ENCODE peak calls at places on chromosome 13, in nine cellular contexts. F is AG04449, U is left ventricle myocardium inferior, S is psoas muscle, J is neural progenitor cell, N is tibial nerve, Y is kidney epithelial cell, C is fibroblast of pulmonary artery, M is stomach. B is an unnamed sample.

GRCh38 chr13:43132911-43133310 is 109.5 kb downstream of the DNAJC15 start:
- DNase-seq in F (no peak), U (no peak), S (no peak), J (peak), N (no peak), Y (no peak), C (no peak), M (no peak), B (no peak)

GRCh38 chr13:84896128-84896527 is 903.1 kb downstream of the SLITRK6 start:
- DNase-seq in F (peak), U (no peak), S (no peak), J (peak), N (no peak), Y (peak), C (peak), M (no peak), B (peak)

GRCh38 chr13:23673354-23673753 is 103.1 kb downstream of the TNFRSF19 start:
- DNase-seq in F (peak), U (no peak), S (no peak), J (no peak), N (no peak), Y (peak), C (peak), M (no peak), B (no peak)

GRCh38 chr13:51068501-51068900 is 42.6 kb downstream of the C13orf42 start:
- DNase-seq in F (no peak), U (no peak), S (no peak), J (no peak), N (no peak), Y (no peak), C (no peak), M (no peak), B (no peak)

GRCh38 chr13:41756198-41756885 is 204.6 kb downstream of the VWA8 start:
- DNase-seq in F (no peak), U (no peak), S (no peak), J (no peak), N (no peak), Y (no peak), C (no peak), M (no peak), B (no peak)

GRCh38 chr13:93140912-93141311 is 85.7 kb upstream of the GPC6 start:
- DNase-seq in F (no peak), U (no peak), S (no peak), J (no peak), N (no peak), Y (no peak), C (no peak), M (no peak), B (no peak)

GRCh38 chr13:99322297-99323103 is 15.3 kb upstream of the GPR183 start:
- DNase-seq in F (peak), U (no peak), S (no peak), J (no peak), N (no peak), Y (no peak), C (peak), M (no peak), B (no peak)

GRCh38 chr13:48504606-48505369 is 28.1 kb downstream of the RCBTB2 start:
- DNase-seq in F (no peak), U (no peak), S (no peak), J (no peak), N (no peak), Y (no peak), C (no peak), M (no peak), B (no peak)

GRCh38 chr13:35961461-35962220 is 169.5 kb downstream of the DCLK1 start:
- DNase-seq in F (no peak), U (no peak), S (no peak), J (no peak), N (no peak), Y (no peak), C (peak), M (no peak), B (no peak)

GRCh38 chr13:68050746-68051145 is 820.6 kb upstream of the PCDH9 start:
- DNase-seq in F (no peak), U (no peak), S (no peak), J (no peak), N (no peak), Y (no peak), C (no peak), M (no peak), B (no peak)

GRCh38 chr13:85586422-85586831 is 212.8 kb downstream of the SLITRK6 start:
- DNase-seq in F (no peak), U (no peak), S (no peak), J (no peak), N (no peak), Y (peak), C (peak), M (no peak), B (no peak)

GRCh38 chr13:98925949-98926348 is 51.9 kb downstream of the DOCK9 start:
- DNase-seq in F (no peak), U (no peak), S (no peak), J (no peak), N (no peak), Y (no peak), C (no peak), M (no peak), B (no peak)

GRCh38 chr13:85798999-85799646 is at the start of gene SLITRK6:
- DNase-seq in F (peak), U (no peak), S (no peak), J (peak), N (no peak), Y (peak), C (peak), M (no peak), B (no peak)

GRCh38 chr13:42071667-42072419 is 23.4 kb downstream of the DGKH start:
- DNase-seq in F (no peak), U (no peak), S (no peak), J (no peak), N (no peak), Y (no peak), C (peak), M (no peak), B (no peak)

GRCh38 chr13:89029062-89029461 is 1357.9 kb downstream of the SLITRK5 start:
- DNase-seq in F (no peak), U (no peak), S (no peak), J (no peak), N (no peak), Y (no peak), C (no peak), M (no peak), B (no peak)

GRCh38 chr13:32878172-32878571 is 138.1 kb upstream of the KL start:
- DNase-seq in F (no peak), U (no peak), S (no peak), J (no peak), N (no peak), Y (no peak), C (no peak), M (no peak), B (peak)

GRCh38 chr13:50626031-50626643 is 217.4 kb downstream of the DLEU7 start:
- DNase-seq in F (peak), U (no peak), S (no peak), J (no peak), N (no peak), Y (peak), C (peak), M (no peak), B (peak)

GRCh38 chr13:30126903-30127428 is 180.4 kb downstream of the KATNAL1 start:
- DNase-seq in F (no peak), U (no peak), S (no peak), J (no peak), N (no peak), Y (no peak), C (no peak), M (peak), B (no peak)

GRCh38 chr13:68347220-68347619 is 1117.1 kb upstream of the PCDH9 start:
- DNase-seq in F (no peak), U (no peak), S (no peak), J (no peak), N (no peak), Y (no peak), C (no peak), M (no peak), B (no peak)

GRCh38 chr13:27183561-27184147 is 12.0 kb upstream of the USP12 start:
- DNase-seq in F (no peak), U (no peak), S (no peak), J (no peak), N (no peak), Y (no peak), C (peak), M (no peak), B (peak)

GRCh38 chr13:84940801-84941200 is 858.4 kb downstream of the SLITRK6 start:
- DNase-seq in F (no peak), U (no peak), S (no peak), J (no peak), N (no peak), Y (no peak), C (no peak), M (no peak), B (no peak)

GRCh38 chr13:50187352-50188029 is 172.2 kb downstream of the KCNRG start:
- DNase-seq in F (no peak), U (no peak), S (no peak), J (no peak), N (no peak), Y (no peak), C (no peak), M (no peak), B (no peak)

GRCh38 chr13:47829684-47830083 is 171.4 kb downstream of the SUCLA2 start:
- DNase-seq in F (peak), U (no peak), S (no peak), J (no peak), N (no peak), Y (no peak), C (peak), M (no peak), B (no peak)

GRCh38 chr13:51814825-51815650 is 11.1 kb upstream of the DHRS12 start:
- DNase-seq in F (no peak), U (peak), S (peak), J (peak), N (peak), Y (no peak), C (peak), M (peak), B (no peak)

GRCh38 chr13:50026788-50027473 is 11.7 kb downstream of the KCNRG start:
- DNase-seq in F (no peak), U (no peak), S (no peak), J (no peak), N (no peak), Y (no peak), C (no peak), M (no peak), B (no peak)

DNA sequence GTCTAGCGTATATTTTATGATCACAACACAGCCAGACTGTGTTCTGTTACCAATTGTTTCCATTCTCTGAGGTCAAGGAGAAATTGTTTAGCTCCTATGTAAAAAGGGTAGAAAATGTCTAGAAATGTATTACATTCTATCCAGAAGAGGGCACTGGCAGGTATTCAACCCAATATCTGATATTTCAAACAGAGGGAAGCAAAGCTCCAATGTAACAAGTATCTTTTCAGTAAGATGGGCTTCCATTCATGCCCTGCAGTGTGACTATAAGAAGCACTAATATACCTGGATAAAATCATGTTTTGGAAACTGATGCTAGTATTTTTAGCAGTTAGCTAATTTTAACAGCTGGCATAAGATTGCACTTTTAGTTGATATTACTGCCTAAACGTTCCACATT is 312.7 kb downstream of the FGF14 start:
- DNase-seq in F (no peak), U (no peak), S (no peak), J (no peak), N (no peak), Y (no peak), C (no peak), M (no peak), B (no peak)
- TF ChIP-seq CTCF in F (no peak), U (peak), S (no peak), J (peak), N (no peak), Y (peak), C (no peak), M (no peak), B (peak)

GRCh38 chr13:111895896-111896821 is 170.8 kb upstream of the SOX1 start:
- DNase-seq in F (no peak), U (no peak), S (no peak), J (no peak), N (no peak), Y (no peak), C (no peak), M (no peak), B (no peak)

GRCh38 chr13:111893071-111893606 is 173.8 kb upstream of the SOX1 start:
- DNase-seq in F (no peak), U (no peak), S (no peak), J (peak), N (no peak), Y (peak), C (no peak), M (no peak), B (no peak)

GRCh38 chr13:111897846-111898215 is 169.1 kb upstream of the SOX1 start:
- DNase-seq in F (no peak), U (no peak), S (no peak), J (no peak), N (no peak), Y (no peak), C (no peak), M (no peak), B (no peak)

GRCh38 chr13:111897178-111897845 is 169.6 kb upstream of the SOX1 start:
- DNase-seq in F (no peak), U (no peak), S (no peak), J (no peak), N (no peak), Y (no peak), C (no peak), M (no peak), B (no peak)

GRCh38 chr13:111893607-111894443 is 173.1 kb upstream of the SOX1 start:
- DNase-seq in F (no peak), U (no peak), S (no peak), J (peak), N (no peak), Y (no peak), C (no peak), M (no peak), B (no peak)
- H3K4me3 ChIP-seq in F (no peak), U (peak), S (peak), J (peak), N (peak), Y (no peak), C (no peak), M (no peak), B (peak)

GRCh38 chr13:38908574-38908973 is 82.1 kb downstream of the STOML3 start:
- DNase-seq in F (no peak), U (no peak), S (no peak), J (no peak), N (no peak), Y (no peak), C (no peak), M (no peak), B (no peak)

DNA sequence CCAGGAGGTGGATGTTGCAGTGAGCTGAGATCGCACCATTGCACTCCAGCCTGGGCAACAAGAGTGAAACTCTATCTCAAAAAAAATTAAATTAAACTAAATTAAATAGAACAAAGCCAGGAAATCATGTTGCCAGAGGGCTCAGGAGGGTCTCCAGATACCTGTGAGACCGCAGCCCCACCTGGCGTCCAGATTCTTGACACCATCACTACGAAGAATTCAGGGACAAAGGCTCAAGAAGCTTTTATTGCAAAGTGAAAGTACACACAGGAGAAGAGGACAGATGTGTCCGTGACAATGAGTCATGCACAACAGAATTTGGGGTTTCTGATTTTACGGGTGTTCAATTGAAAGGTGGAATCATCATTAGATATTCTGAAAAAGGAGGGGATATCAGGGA is 76.6 kb downstream of the STOML3 start:
- DNase-seq in F (no peak), U (no peak), S (no peak), J (no peak), N (no peak), Y (no peak), C (no peak), M (no peak), B (no peak)
- TF ChIP-seq CTCF in F (no peak), U (no peak), S (no peak), J (no peak), N (no peak), Y (no peak), C (no peak), M (no peak), B (no peak)

GRCh38 chr13:81395368-81395767 is 1054.4 kb upstream of the SPRY2 start:
- DNase-seq in F (no peak), U (no peak), S (no peak), J (peak), N (no peak), Y (no peak), C (no peak), M (no peak), B (no peak)
- H3K4me3 ChIP-seq in F (no peak), U (no peak), S (no peak), J (no peak), N (no peak), Y (no peak), C (no peak), M (no peak), B (no peak)

GRCh38 chr13:105925496-105925895 is 610.0 kb downstream of the EFNB2 start:
- DNase-seq in F (no peak), U (no peak), S (no peak), J (no peak), N (no peak), Y (peak), C (peak), M (no peak), B (no peak)
- TF ChIP-seq CTCF in F (no peak), U (no peak), S (no peak), J (no peak), N (no peak), Y (no peak), C (no peak), M (no peak), B (no peak)

GRCh38 chr13:97436845-97437244 is 2.9 kb downstream of the RAP2A start:
- DNase-seq in F (no peak), U (no peak), S (no peak), J (no peak), N (no peak), Y (no peak), C (no peak), M (no peak), B (no peak)
- H3K4me3 ChIP-seq in F (no peak), U (peak), S (peak), J (peak), N (no peak), Y (no peak), C (peak), M (no peak), B (no peak)

GRCh38 chr13:40644838-40645620 is 21.4 kb downstream of the FOXO1 start:
- DNase-seq in F (no peak), U (no peak), S (no peak), J (peak), N (no peak), Y (no peak), C (no peak), M (no peak), B (no peak)

GRCh38 chr13:40648040-40648439 is 18.4 kb downstream of the FOXO1 start:
- DNase-seq in F (no peak), U (no peak), S (no peak), J (no peak), N (no peak), Y (no peak), C (no peak), M (no peak), B (no peak)

GRCh38 chr13:40651866-40652587 is 14.4 kb downstream of the FOXO1 start:
- DNase-seq in F (no peak), U (no peak), S (no peak), J (no peak), N (no peak), Y (no peak), C (no peak), M (no peak), B (no peak)

GRCh38 chr13:40652588-40652940 is 13.9 kb downstream of the FOXO1 start:
- DNase-seq in F (no peak), U (no peak), S (no peak), J (no peak), N (no peak), Y (no peak), C (no peak), M (no peak), B (no peak)

GRCh38 chr13:40648841-40649240 is 17.6 kb downstream of the FOXO1 start:
- DNase-seq in F (no peak), U (no peak), S (no peak), J (no peak), N (no peak), Y (no peak), C (no peak), M (no peak), B (no peak)
- TF ChIP-seq CTCF in F (no peak), U (no peak), S (no peak), J (no peak), N (no peak), Y (no peak), C (no peak), M (no peak), B (no peak)

DNA sequence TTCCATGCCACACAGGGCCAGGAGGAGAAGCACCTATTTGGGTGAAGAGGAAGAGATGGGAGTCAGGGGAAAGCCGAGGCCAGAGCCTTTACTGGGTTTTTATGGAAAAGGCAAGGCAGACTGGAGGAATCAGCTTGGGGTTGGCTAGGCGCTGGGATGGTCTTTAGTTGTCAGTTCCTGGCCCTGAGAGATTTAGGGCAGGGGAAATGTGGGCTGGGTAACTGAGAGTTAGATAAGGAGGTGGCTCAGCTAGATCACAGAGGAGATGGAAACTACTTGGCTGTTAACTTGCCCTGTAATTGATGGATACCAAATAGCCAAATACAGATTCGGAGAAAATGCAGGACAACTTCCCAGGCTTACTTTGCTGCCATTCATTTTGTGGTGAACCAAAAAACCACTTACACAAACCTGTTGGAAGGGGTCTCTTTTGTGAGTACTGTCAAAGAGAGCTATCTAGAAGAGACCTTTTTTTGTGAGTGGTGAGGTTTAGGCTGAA is 54.0 kb downstream of the LRCH1 start:
- DNase-seq in F (no peak), U (no peak), S (no peak), J (no peak), N (no peak), Y (no peak), C (no peak), M (no peak), B (no peak)
- H3K4me3 ChIP-seq in F (no peak), U (no peak), S (no peak), J (no peak), N (no peak), Y (no peak), C (no peak), M (no peak), B (no peak)

GRCh38 chr13:19910336-19911072 is 47.1 kb upstream of the ZMYM5 start:
- DNase-seq in F (no peak), U (no peak), S (no peak), J (no peak), N (no peak), Y (peak), C (peak), M (peak), B (peak)
- TF ChIP-seq CTCF in F (no peak), U (no peak), S (no peak), J (no peak), N (no peak), Y (no peak), C (no peak), M (no peak), B (no peak)

GRCh38 chr13:39600766-39601165 is 2.2 kb downstream of the LHFPL6 start:
- DNase-seq in F (no peak), U (peak), S (peak), J (peak), N (peak), Y (no peak), C (peak), M (no peak), B (no peak)
- H3K4me3 ChIP-seq in F (peak), U (peak), S (peak), J (no peak), N (peak), Y (no peak), C (peak), M (peak), B (no peak)